ENCODE peak calls at places on chromosomes 2 and 18, in five cellular contexts. P, F, M, Q and D are unnamed samples.

GRCh38 chr2:73359915-73360697 is 25.5 kb upstream of the ALMS1 start:
- DNase-seq in Q (no peak), P (peak), F (no peak), M (no peak), D (no peak)

GRCh38 chr2:9539530-9539929 is 16.1 kb downstream of the ADAM17 start:
- DNase-seq in F (no peak), M (no peak), Q (no peak), P (peak), D (peak)

GRCh38 chr2:45394842-45395241 is 216.2 kb downstream of the SRBD1 start:
- DNase-seq in M (no peak), Q (no peak), P (no peak), F (no peak), D (no peak)

GRCh38 chr2:148927010-148927409 is 52.0 kb downstream of the KIF5C start:
- DNase-seq in F (peak), P (no peak), M (peak), Q (no peak), D (peak)

GRCh38 chr18:76565238-76566173 is 70.5 kb upstream of the ZNF516 start:
- DNase-seq in Q (no peak), F (no peak), M (no peak), P (peak), D (peak)

GRCh38 chr18:79579807-79580480 is 99.7 kb upstream of the CTDP1 start:
- DNase-seq in P (no peak), F (no peak), Q (no peak), M (peak), D (no peak)

GRCh38 chr2:10047616-10048500 is 4.5 kb downstream of the KLF11 start:
- DNase-seq in P (no peak), F (no peak), Q (no peak), M (peak), D (no peak)

GRCh38 chr2:161199885-161200284 is 39.7 kb downstream of the TANK start:
- DNase-seq in P (peak), Q (no peak), F (no peak), M (no peak), D (no peak)

GRCh38 chr2:54667726-54668650 is 55.5 kb upstream of the EML6 start:
- DNase-seq in M (no peak), F (no peak), P (no peak), Q (no peak), D (no peak)

GRCh38 chr18:63157293-63158011 is 162.1 kb downstream of the BCL2 start:
- DNase-seq in M (no peak), Q (no peak), F (no peak), P (no peak), D (peak)

GRCh38 chr2:45300026-45300750 is 290.9 kb upstream of the SIX2 start:
- DNase-seq in P (no peak), F (no peak), M (no peak), Q (no peak), D (peak)

GRCh38 chr2:44981714-44982108 is 27.5 kb downstream of the SIX2 start:
- DNase-seq in M (no peak), P (peak), F (peak), Q (peak), D (peak)

GRCh38 chr2:166892397-166892796 is 4.1 kb downstream of the XIRP2 start:
- DNase-seq in Q (no peak), M (no peak), P (no peak), F (no peak), D (no peak)

GRCh38 chr18:6487968-6488367 is 73.3 kb upstream of the L3MBTL4 start:
- DNase-seq in P (no peak), M (no peak), Q (no peak), F (no peak), D (no peak)

GRCh38 chr2:62706721-62707516 is 1.4 kb downstream of the EHBP1 start:
- DNase-seq in P (peak), M (no peak), F (no peak), Q (no peak), D (no peak)

GRCh38 chr2:38702413-38702812 is 36.5 kb downstream of the GALM start:
- DNase-seq in Q (no peak), P (no peak), M (no peak), F (no peak), D (no peak)

GRCh38 chr2:221572180-221572820 is at the start of gene EPHA4:
- DNase-seq in Q (peak), F (peak), P (peak), M (peak), D (peak)

GRCh38 chr18:48983793-48984437 is 33.1 kb upstream of the SMAD7 start:
- DNase-seq in Q (no peak), M (no peak), P (peak), F (no peak), D (no peak)

GRCh38 chr2:54634564-54635511 is 88.6 kb upstream of the EML6 start:
- DNase-seq in F (no peak), M (no peak), P (peak), Q (no peak), D (no peak)

GRCh38 chr18:56615738-56616520 is 22.5 kb downstream of the TXNL1 start:
- DNase-seq in P (no peak), M (no peak), F (no peak), Q (no peak), D (no peak)

GRCh38 chr18:25278415-25278814 is 73.6 kb downstream of the ZNF521 start:
- DNase-seq in Q (no peak), P (no peak), F (no peak), M (no peak), D (no peak)

GRCh38 chr2:170530284-170530745 is 184.8 kb upstream of the SP5 start:
- DNase-seq in F (no peak), M (peak), P (peak), Q (no peak), D (no peak)

GRCh38 chr2:26558271-26559043 is 80.5 kb upstream of the OTOF start:
- DNase-seq in Q (no peak), P (no peak), M (peak), F (no peak), D (no peak)

GRCh38 chr18:63199743-63200241 is 119.8 kb downstream of the BCL2 start:
- DNase-seq in F (no peak), M (no peak), P (no peak), Q (peak), D (no peak)

GRCh38 chr18:76256897-76257500 is 238.0 kb downstream of the ZNF516 start:
- DNase-seq in M (no peak), P (peak), Q (peak), F (peak), D (peak)